ENCODE peak calls at places on chromosome 1, in four cellular contexts. G is kidney epithelial cell, Z is NCI-H510A treated with DMSO at 0.1 percent for 48 hours, F is T-cell. P is an unnamed sample.

GRCh38 chr1:159089184-159089791 is 12.7 kb upstream of the AIM2 start:
- DNase-seq in G (no peak), Z (peak), F (no peak), P (no peak)

GRCh38 chr1:182301467-182302198 is 90.0 kb downstream of the GLUL start:
- DNase-seq in G (no peak), Z (no peak), F (no peak), P (peak)

GRCh38 chr1:174297351-174297750 is 138.0 kb downstream of the RABGAP1L start:
- DNase-seq in G (no peak), Z (no peak), F (no peak), P (no peak)

GRCh38 chr1:211625040-211625439 is 46.1 kb upstream of the SLC30A1 start:
- DNase-seq in G (no peak), Z (no peak), F (no peak), P (peak)

GRCh38 chr1:30461640-30462039 is 261.7 kb downstream of the MATN1 start:
- DNase-seq in G (no peak), Z (no peak), F (no peak), P (no peak)

GRCh38 chr1:39106949-39107740 is 81.0 kb downstream of the NDUFS5 start:
- DNase-seq in G (no peak), Z (no peak), F (no peak), P (no peak)

GRCh38 chr1:7621334-7622219 is 149.5 kb upstream of the VAMP3 start:
- DNase-seq in G (no peak), Z (no peak), F (no peak), P (no peak)

GRCh38 chr1:43292679-43293078 is 7.3 kb upstream of the C1orf210 start:
- DNase-seq in G (no peak), Z (no peak), F (no peak), P (no peak)

GRCh38 chr1:19605884-19606442 is 38.1 kb upstream of the NBL1 start:
- DNase-seq in G (no peak), Z (no peak), F (no peak), P (no peak)

GRCh38 chr1:8368956-8369639 is 51.2 kb downstream of the SLC45A1 start:
- DNase-seq in G (no peak), Z (no peak), F (no peak), P (no peak)

GRCh38 chr1:235872270-235872669 is 5.6 kb upstream of the LYST start:
- DNase-seq in G (no peak), Z (no peak), F (no peak), P (no peak)

GRCh38 chr1:27137022-27137542 is 17.8 kb downstream of the SLC9A1 start:
- DNase-seq in G (no peak), Z (peak), F (peak), P (no peak)

GRCh38 chr1:1137256-1138045 is 21.6 kb upstream of the C1orf159 start:
- DNase-seq in G (no peak), Z (peak), F (peak), P (no peak)

GRCh38 chr1:33635336-33636012 is 163.0 kb downstream of the ZSCAN20 start:
- DNase-seq in G (no peak), Z (no peak), F (no peak), P (no peak)

GRCh38 chr1:118317836-118318614 is 133.0 kb upstream of the SPAG17 start:
- DNase-seq in G (no peak), Z (no peak), F (no peak), P (no peak)

GRCh38 chr1:116486424-116486823 is 84.4 kb downstream of the CD58 start:
- DNase-seq in G (no peak), Z (no peak), F (no peak), P (no peak)

GRCh38 chr1:184866991-184867788 is 107.1 kb downstream of the NIBAN1 start:
- DNase-seq in G (peak), Z (no peak), F (peak), P (no peak)

GRCh38 chr1:223652436-223652901 is 13.0 kb downstream of the CAPN8 start:
- DNase-seq in G (no peak), Z (no peak), F (no peak), P (no peak)

GRCh38 chr1:7985851-7986612 is 24.5 kb downstream of the PARK7 start:
- DNase-seq in G (no peak), Z (no peak), F (no peak), P (no peak)

GRCh38 chr1:109837852-109838570 is 72.6 kb upstream of the CSF1 start:
- DNase-seq in G (no peak), Z (no peak), F (no peak), P (no peak)

GRCh38 chr1:239909894-239910293 is 181.8 kb upstream of the FMN2 start:
- DNase-seq in G (no peak), Z (no peak), F (no peak), P (no peak)

GRCh38 chr1:92404661-92405060 is 82.1 kb downstream of the GFI1 start:
- DNase-seq in G (peak), Z (no peak), F (no peak), P (no peak)

GRCh38 chr1:22755641-22756040 is 45.0 kb downstream of the EPHB2 start:
- DNase-seq in G (no peak), Z (no peak), F (no peak), P (no peak)

GRCh38 chr1:212858461-212859265 is 588 bp downstream of the FLVCR1 start:
- DNase-seq in G (peak), Z (peak), F (no peak), P (peak)